ENCODE peak calls at places on chromosomes 11 and 22, in ten cellular contexts. One of them, this sample, is unnamed.

GRCh38 chr22:20803696-20804324 is 29.9 kb downstream of the SERPIND1 start:
- DNase-seq in breast epithelium: peak; percentile 45
- DNase-seq in ovary: no peak
- DNase-seq in IMR-90: peak; percentile 44
- DNase-seq in sigmoid colon: no peak
- DNase-seq in Peyer's patch: no peak
- DNase-seq in stomach: peak; percentile 40
- DNase-seq in body of pancreas: no peak
- DNase-seq in HepG2: peak; percentile 40
- DNase-seq in tibial nerve: no peak
- DNase-seq in this sample: peak; percentile 28

GRCh38 chr11:1031121-1031899 is 5.2 kb downstream of the MUC6 start:
- DNase-seq in HepG2: no peak
- DNase-seq in IMR-90: no peak
- DNase-seq in ovary: no peak
- DNase-seq in breast epithelium: no peak
- DNase-seq in tibial nerve: no peak
- DNase-seq in body of pancreas: no peak
- DNase-seq in Peyer's patch: no peak
- DNase-seq in sigmoid colon: no peak
- DNase-seq in stomach: no peak
- DNase-seq in this sample: no peak

GRCh38 chr22:20014526-20015186 is 2.0 kb downstream of the ARVCF start:
- DNase-seq in body of pancreas: no peak
- DNase-seq in Peyer's patch: no peak
- DNase-seq in HepG2: no peak
- DNase-seq in stomach: no peak
- DNase-seq in IMR-90: no peak
- DNase-seq in sigmoid colon: no peak
- DNase-seq in breast epithelium: no peak
- DNase-seq in ovary: no peak
- DNase-seq in tibial nerve: no peak
- DNase-seq in this sample: no peak

GRCh38 chr22:40320687-40321086 is 25.6 kb upstream of the ADSL start:
- DNase-seq in Peyer's patch: no peak
- DNase-seq in HepG2: no peak
- DNase-seq in tibial nerve: no peak
- DNase-seq in IMR-90: no peak
- DNase-seq in breast epithelium: no peak
- DNase-seq in stomach: no peak
- DNase-seq in body of pancreas: no peak
- DNase-seq in ovary: no peak
- DNase-seq in sigmoid colon: no peak
- DNase-seq in this sample: no peak

GRCh38 chr11:124898711-124899110 is 1.0 kb upstream of the ROBO4 start:
- DNase-seq in HepG2: peak; percentile 44
- DNase-seq in Peyer's patch: no peak
- DNase-seq in sigmoid colon: peak; percentile 67
- DNase-seq in IMR-90: no peak
- DNase-seq in tibial nerve: peak; percentile 7
- DNase-seq in ovary: peak; percentile 93
- DNase-seq in breast epithelium: no peak
- DNase-seq in stomach: no peak
- DNase-seq in body of pancreas: no peak
- DNase-seq in this sample: no peak

GRCh38 chr22:25702046-25702445 is 39.9 kb upstream of the MYO18B start:
- DNase-seq in ovary: no peak
- DNase-seq in stomach: no peak
- DNase-seq in breast epithelium: no peak
- DNase-seq in Peyer's patch: no peak
- DNase-seq in IMR-90: peak; percentile 29
- DNase-seq in HepG2: peak; percentile 18
- DNase-seq in tibial nerve: no peak
- DNase-seq in sigmoid colon: no peak
- DNase-seq in body of pancreas: no peak
- DNase-seq in this sample: no peak

GRCh38 chr22:37496651-37497599 is 10.7 kb upstream of the MFNG start:
- DNase-seq in body of pancreas: no peak
- DNase-seq in ovary: no peak
- DNase-seq in breast epithelium: no peak
- DNase-seq in IMR-90: peak; percentile 93
- DNase-seq in tibial nerve: no peak
- DNase-seq in sigmoid colon: no peak
- DNase-seq in Peyer's patch: no peak
- DNase-seq in stomach: no peak
- DNase-seq in HepG2: no peak
- DNase-seq in this sample: no peak

GRCh38 chr11:2810401-2811205 is 75.0 kb downstream of the CDKN1C start:
- DNase-seq in tibial nerve: no peak
- DNase-seq in ovary: peak; percentile 29
- DNase-seq in HepG2: no peak
- DNase-seq in IMR-90: no peak
- DNase-seq in stomach: no peak
- DNase-seq in Peyer's patch: no peak
- DNase-seq in body of pancreas: peak; percentile 8
- DNase-seq in breast epithelium: no peak
- DNase-seq in sigmoid colon: no peak
- DNase-seq in this sample: peak; percentile 23

GRCh38 chr11:17770917-17771316 is 36.3 kb downstream of the KCNC1 start:
- DNase-seq in ovary: no peak
- DNase-seq in tibial nerve: no peak
- DNase-seq in stomach: no peak
- DNase-seq in IMR-90: peak; percentile 27
- DNase-seq in sigmoid colon: no peak
- DNase-seq in HepG2: no peak
- DNase-seq in body of pancreas: no peak
- DNase-seq in breast epithelium: no peak
- DNase-seq in Peyer's patch: no peak
- DNase-seq in this sample: no peak

GRCh38 chr11:124194696-124195418 is 11.7 kb downstream of the OR10D3 start:
- DNase-seq in IMR-90: peak; percentile 58
- DNase-seq in Peyer's patch: no peak
- DNase-seq in breast epithelium: no peak
- DNase-seq in HepG2: peak; percentile 50
- DNase-seq in body of pancreas: peak; percentile 31
- DNase-seq in sigmoid colon: no peak
- DNase-seq in stomach: peak; percentile 39
- DNase-seq in tibial nerve: peak; percentile 57
- DNase-seq in ovary: no peak
- DNase-seq in this sample: no peak

GRCh38 chr11:80412604-80413003 is 971.8 kb upstream of the TENM4 start:
- DNase-seq in body of pancreas: no peak
- DNase-seq in breast epithelium: no peak
- DNase-seq in HepG2: no peak
- DNase-seq in IMR-90: no peak
- DNase-seq in Peyer's patch: no peak
- DNase-seq in sigmoid colon: no peak
- DNase-seq in stomach: no peak
- DNase-seq in ovary: no peak
- DNase-seq in tibial nerve: no peak
- DNase-seq in this sample: no peak

GRCh38 chr11:18853086-18853720 is 61.6 kb upstream of the PTPN5 start:
- DNase-seq in stomach: no peak
- DNase-seq in sigmoid colon: no peak
- DNase-seq in IMR-90: peak; percentile 19
- DNase-seq in breast epithelium: no peak
- DNase-seq in ovary: no peak
- DNase-seq in body of pancreas: peak; percentile 44
- DNase-seq in HepG2: peak; percentile 36
- DNase-seq in tibial nerve: no peak
- DNase-seq in Peyer's patch: no peak
- DNase-seq in this sample: no peak

GRCh38 chr11:117725048-117725734 is 71.8 kb downstream of the DSCAML1 start:
- DNase-seq in IMR-90: no peak
- DNase-seq in sigmoid colon: peak; percentile 46
- DNase-seq in stomach: no peak
- DNase-seq in breast epithelium: no peak
- DNase-seq in HepG2: no peak
- DNase-seq in ovary: no peak
- DNase-seq in body of pancreas: no peak
- DNase-seq in tibial nerve: no peak
- DNase-seq in Peyer's patch: no peak
- DNase-seq in this sample: no peak

GRCh38 chr11:117610045-117610444 is 187.0 kb downstream of the DSCAML1 start:
- DNase-seq in breast epithelium: no peak
- DNase-seq in stomach: no peak
- DNase-seq in tibial nerve: no peak
- DNase-seq in Peyer's patch: no peak
- DNase-seq in sigmoid colon: no peak
- DNase-seq in HepG2: no peak
- DNase-seq in IMR-90: peak; percentile 51
- DNase-seq in ovary: no peak
- DNase-seq in body of pancreas: no peak
- DNase-seq in this sample: no peak

DNA sequence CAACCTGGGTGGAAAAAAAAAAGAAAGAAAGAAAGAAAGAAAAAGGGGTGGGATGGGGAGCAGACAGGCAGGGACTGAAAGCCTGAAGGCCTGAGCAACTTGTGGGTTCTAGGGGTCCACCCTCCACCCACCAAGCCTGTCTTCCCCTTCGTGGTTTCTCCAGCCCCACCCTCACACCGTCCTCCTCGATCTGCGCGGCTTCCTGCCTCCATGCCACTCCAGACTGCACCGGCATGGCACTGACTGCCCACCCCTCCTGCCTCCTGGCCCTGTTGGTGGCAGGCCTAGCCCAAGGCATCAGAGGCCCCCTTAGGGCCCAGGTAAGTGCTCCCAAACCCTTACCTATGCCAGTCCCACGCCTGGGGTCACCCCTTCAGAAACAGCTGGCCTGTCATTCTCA is at the start of gene CTSW:
- DNase-seq in IMR-90: no peak
- DNase-seq in ovary: no peak
- DNase-seq in HepG2: no peak
- DNase-seq in sigmoid colon: no peak
- DNase-seq in body of pancreas: no peak
- DNase-seq in stomach: no peak
- DNase-seq in breast epithelium: no peak
- DNase-seq in tibial nerve: no peak
- DNase-seq in Peyer's patch: no peak
- DNase-seq in this sample: no peak
- TF ChIP-seq POLR2A in IMR-90: no peak
- TF ChIP-seq POLR2A in ovary: no peak
- TF ChIP-seq POLR2A in HepG2: no peak
- TF ChIP-seq POLR2A in sigmoid colon: no peak
- TF ChIP-seq POLR2A in body of pancreas: no peak
- TF ChIP-seq POLR2A in stomach: no peak
- TF ChIP-seq POLR2A in breast epithelium: no peak
- TF ChIP-seq POLR2A in tibial nerve: no peak
- TF ChIP-seq POLR2A in Peyer's patch: no peak
- TF ChIP-seq POLR2A in this sample: no peak

GRCh38 chr11:120208777-120209176 is 2.1 kb upstream of the OAF start:
- DNase-seq in breast epithelium: no peak
- DNase-seq in IMR-90: peak; percentile 75
- DNase-seq in stomach: no peak
- DNase-seq in HepG2: peak; percentile 86
- DNase-seq in sigmoid colon: peak; percentile 86
- DNase-seq in tibial nerve: peak; percentile 63
- DNase-seq in body of pancreas: peak; percentile 74
- DNase-seq in Peyer's patch: no peak
- DNase-seq in ovary: peak; percentile 67
- DNase-seq in this sample: peak; percentile 55
- H3K4me1 ChIP-seq in breast epithelium: no peaks in the 10 kb centered on the region
- H3K4me1 ChIP-seq in IMR-90: peaks cover 15% of the 10 kb centered on the region
- H3K4me1 ChIP-seq in stomach: peaks cover 23% of the 10 kb centered on the region
- H3K4me1 ChIP-seq in HepG2: peaks cover 73% of the 10 kb centered on the region
- H3K4me1 ChIP-seq in sigmoid colon: peaks cover 19% of the 10 kb centered on the region
- H3K4me1 ChIP-seq in tibial nerve: peaks cover 38% of the 10 kb centered on the region
- H3K4me1 ChIP-seq in body of pancreas: peaks cover 69% of the 10 kb centered on the region
- H3K4me1 ChIP-seq in Peyer's patch: peaks cover 9% of the 10 kb centered on the region
- H3K4me1 ChIP-seq in ovary: peaks cover 15% of the 10 kb centered on the region
- H3K4me1 ChIP-seq in this sample: no peaks in the 10 kb centered on the region

GRCh38 chr11:113419426-113420003 is 31.9 kb downstream of the ANKK1 start:
- DNase-seq in breast epithelium: no peak
- DNase-seq in body of pancreas: no peak
- DNase-seq in Peyer's patch: no peak
- DNase-seq in ovary: no peak
- DNase-seq in tibial nerve: no peak
- DNase-seq in sigmoid colon: no peak
- DNase-seq in stomach: no peak
- DNase-seq in IMR-90: no peak
- DNase-seq in HepG2: no peak
- DNase-seq in this sample: no peak
- TF ChIP-seq POLR2A in breast epithelium: no peak
- TF ChIP-seq POLR2A in body of pancreas: no peak
- TF ChIP-seq POLR2A in Peyer's patch: no peak
- TF ChIP-seq POLR2A in ovary: no peak
- TF ChIP-seq POLR2A in tibial nerve: no peak
- TF ChIP-seq POLR2A in sigmoid colon: no peak
- TF ChIP-seq POLR2A in stomach: no peak
- TF ChIP-seq POLR2A in IMR-90: no peak
- TF ChIP-seq POLR2A in HepG2: no peak
- TF ChIP-seq POLR2A in this sample: no peak

GRCh38 chr22:42927966-42928365 is 70.9 kb upstream of the ARFGAP3 start:
- DNase-seq in stomach: no peak
- DNase-seq in ovary: no peak
- DNase-seq in Peyer's patch: no peak
- DNase-seq in tibial nerve: no peak
- DNase-seq in sigmoid colon: no peak
- DNase-seq in body of pancreas: no peak
- DNase-seq in HepG2: no peak
- DNase-seq in breast epithelium: no peak
- DNase-seq in IMR-90: no peak
- DNase-seq in this sample: no peak

GRCh38 chr22:42924436-42924835 is 67.4 kb upstream of the ARFGAP3 start:
- DNase-seq in stomach: no peak
- DNase-seq in body of pancreas: no peak
- DNase-seq in sigmoid colon: peak; percentile 59
- DNase-seq in tibial nerve: no peak
- DNase-seq in HepG2: no peak
- DNase-seq in breast epithelium: no peak
- DNase-seq in IMR-90: no peak
- DNase-seq in ovary: no peak
- DNase-seq in Peyer's patch: no peak
- DNase-seq in this sample: no peak

GRCh38 chr22:42926768-42927167 is 69.7 kb upstream of the ARFGAP3 start:
- DNase-seq in ovary: no peak
- DNase-seq in sigmoid colon: no peak
- DNase-seq in breast epithelium: no peak
- DNase-seq in Peyer's patch: no peak
- DNase-seq in IMR-90: no peak
- DNase-seq in HepG2: no peak
- DNase-seq in tibial nerve: no peak
- DNase-seq in body of pancreas: no peak
- DNase-seq in stomach: no peak
- DNase-seq in this sample: no peak

GRCh38 chr22:42926034-42926433 is 69.0 kb upstream of the ARFGAP3 start:
- DNase-seq in Peyer's patch: no peak
- DNase-seq in sigmoid colon: no peak
- DNase-seq in ovary: no peak
- DNase-seq in tibial nerve: no peak
- DNase-seq in breast epithelium: no peak
- DNase-seq in HepG2: no peak
- DNase-seq in stomach: peak; percentile 56
- DNase-seq in body of pancreas: peak; percentile 59
- DNase-seq in IMR-90: no peak
- DNase-seq in this sample: no peak

DNA sequence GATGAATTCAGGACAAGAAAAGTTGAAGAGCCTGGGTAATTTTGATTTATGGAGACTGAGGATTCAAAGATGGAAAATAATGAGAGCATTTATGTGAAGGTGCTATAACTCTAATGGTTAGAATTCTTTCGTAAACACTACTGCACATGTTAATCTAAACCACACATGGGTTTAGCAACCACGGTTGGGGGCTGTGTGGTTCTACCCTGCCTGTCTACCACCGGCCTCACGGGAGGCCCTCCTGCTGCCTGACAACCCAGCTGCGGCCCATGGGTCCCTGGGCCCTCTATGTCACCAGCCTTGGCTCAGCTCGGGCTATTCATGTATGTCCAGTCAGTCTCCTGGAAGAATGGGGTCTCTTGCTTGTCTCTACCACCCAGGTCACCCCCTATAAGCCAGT is 68.5 kb upstream of the ARFGAP3 start:
- DNase-seq in breast epithelium: no peak
- DNase-seq in stomach: no peak
- DNase-seq in ovary: no peak
- DNase-seq in HepG2: no peak
- DNase-seq in IMR-90: no peak
- DNase-seq in sigmoid colon: no peak
- DNase-seq in body of pancreas: no peak
- DNase-seq in tibial nerve: no peak
- DNase-seq in Peyer's patch: no peak
- DNase-seq in this sample: no peak
- H3K4me1 ChIP-seq in breast epithelium: peaks cover 23% of the 10 kb centered on the region
- H3K4me1 ChIP-seq in stomach: peaks cover 80% of the 10 kb centered on the region
- H3K4me1 ChIP-seq in ovary: peaks cover 11% of the 10 kb centered on the region
- H3K4me1 ChIP-seq in HepG2: peaks cover 74% of the 10 kb centered on the region
- H3K4me1 ChIP-seq in IMR-90: peaks cover 19% of the 10 kb centered on the region
- H3K4me1 ChIP-seq in sigmoid colon: peaks cover 85% of the 10 kb centered on the region
- H3K4me1 ChIP-seq in body of pancreas: peaks cover 92% of the 10 kb centered on the region
- H3K4me1 ChIP-seq in tibial nerve: peaks cover 37% of the 10 kb centered on the region
- H3K4me1 ChIP-seq in Peyer's patch: no peaks in the 10 kb centered on the region
- H3K4me1 ChIP-seq in this sample: peaks cover 8% of the 10 kb centered on the region